ENCODE peak calls at places on chromosomes 7 and 10, in six cellular contexts. O is IMR-90, D is NCI-H1105 treated with DMSO at 0.1 percent for 48 hours, Q is Kasumi-1, K is K562, H is retina. B is an unnamed sample.
A peak's percentile ranks its signal among the peaks of the same experiment; 100 is the strongest.

GRCh38 chr10:20492447-20492846 is 404.7 kb downstream of the NEBL start:
- DNase-seq in O (no peak), D (no peak), Q (peak; percentile 14), K (no peak), H (no peak), B (no peak)

GRCh38 chr10:129096340-129096984 is 370.6 kb upstream of the MGMT start:
- DNase-seq in O (peak; percentile 80), D (peak; percentile 75), Q (no peak), K (no peak), H (no peak), B (peak; percentile 22)

GRCh38 chr7:74173074-74173473 is 1.1 kb upstream of the EIF4H start:
- DNase-seq in O (no peak), D (peak; percentile 23), Q (no peak), K (no peak), H (no peak), B (no peak)

GRCh38 chr10:83585686-83586085 is 553.6 kb upstream of the GHITM start:
- DNase-seq in O (no peak), D (no peak), Q (no peak), K (no peak), H (no peak), B (no peak)

GRCh38 chr7:99268361-99268908 is 4.2 kb upstream of the MYH16 start:
- DNase-seq in O (no peak), D (no peak), Q (no peak), K (no peak), H (peak; percentile 31), B (no peak)

GRCh38 chr7:105298439-105298894 is 90.3 kb downstream of the SRPK2 start:
- DNase-seq in O (no peak), D (no peak), Q (no peak), K (no peak), H (no peak), B (no peak)

GRCh38 chr7:112407261-112407660 is 43.0 kb upstream of the IFRD1 start:
- DNase-seq in O (no peak), D (no peak), Q (no peak), K (no peak), H (no peak), B (no peak)

GRCh38 chr7:87918740-87919139 is 15.3 kb upstream of the ADAM22 start:
- DNase-seq in O (no peak), D (no peak), Q (no peak), K (no peak), H (no peak), B (no peak)

GRCh38 chr7:136637826-136638225 is 230.6 kb upstream of the CHRM2 start:
- DNase-seq in O (no peak), D (no peak), Q (no peak), K (no peak), H (no peak), B (no peak)

GRCh38 chr10:103667390-103667789 is 173.9 kb downstream of the NEURL1 start:
- DNase-seq in O (peak; percentile 68), D (no peak), Q (peak; percentile 20), K (peak; percentile 69), H (no peak), B (no peak)

GRCh38 chr7:139916717-139917395 is 87.8 kb downstream of the TBXAS1 start:
- DNase-seq in O (no peak), D (no peak), Q (no peak), K (no peak), H (no peak), B (no peak)

GRCh38 chr10:1205450-1206030 is 149.4 kb downstream of the WDR37 start:
- DNase-seq in O (no peak), D (no peak), Q (no peak), K (no peak), H (no peak), B (no peak)

GRCh38 chr7:54780490-54780889 is 21.5 kb upstream of the SEC61G start:
- DNase-seq in O (no peak), D (no peak), Q (no peak), K (no peak), H (no peak), B (no peak)

GRCh38 chr10:127774771-127775559 is 38.0 kb downstream of the FOXI2 start:
- DNase-seq in O (no peak), D (no peak), Q (no peak), K (no peak), H (peak; percentile 20), B (no peak)

GRCh38 chr7:141737118-141737835 is 881 bp upstream of the SSBP1 start:
- DNase-seq in O (no peak), D (no peak), Q (no peak), K (peak; percentile 46), H (no peak), B (no peak)

GRCh38 chr7:30646154-30646553 is 36.1 kb downstream of the CRHR2 start:
- DNase-seq in O (no peak), D (no peak), Q (no peak), K (no peak), H (no peak), B (no peak)

GRCh38 chr10:93376372-93377296 is 105.5 kb downstream of the MYOF start:
- DNase-seq in O (peak; percentile 90), D (peak; percentile 36), Q (peak; percentile 94), K (peak; percentile 54), H (peak; percentile 82), B (peak; percentile 63)

GRCh38 chr10:90884414-90884813 is 12.6 kb downstream of the RPP30 start:
- DNase-seq in O (peak; percentile 41), D (no peak), Q (no peak), K (no peak), H (no peak), B (no peak)

GRCh38 chr10:70690584-70690983 is 18.3 kb downstream of the ADAMTS14 start:
- DNase-seq in O (no peak), D (no peak), Q (no peak), K (no peak), H (no peak), B (no peak)

GRCh38 chr7:50533849-50534248 is 31.4 kb downstream of the DDC start:
- DNase-seq in O (no peak), D (no peak), Q (no peak), K (no peak), H (no peak), B (no peak)

GRCh38 chr10:114856544-114857287 is 35.1 kb downstream of the FHIP2A start:
- DNase-seq in O (peak; percentile 90), D (no peak), Q (no peak), K (no peak), H (no peak), B (no peak)

GRCh38 chr7:48040944-48041664 is 5.8 kb downstream of the C7orf57 start:
- DNase-seq in O (no peak), D (no peak), Q (no peak), K (no peak), H (no peak), B (no peak)

B was measured in mucosa of gallbladder.